ENCODE peak calls at places on chromosome 18, in four cellular contexts. X is HepG2, V is GM12878, L is K562. H is an unnamed sample.

GRCh38 chr18:11885278-11885991 is 22.7 kb downstream of the MPPE1 start:
- DNase-seq in L (no peak), X (peak), V (no peak), H (no peak)

GRCh38 chr18:36530676-36531405 is 233.3 kb downstream of the FHOD3 start:
- DNase-seq in X (no peak), V (no peak), L (no peak), H (no peak)

GRCh38 chr18:65415167-65415566 is 335.6 kb upstream of the CDH7 start:
- DNase-seq in V (no peak), L (no peak), X (no peak), H (no peak)

GRCh38 chr18:11654736-11655604 is 34.1 kb upstream of the GNAL start:
- DNase-seq in V (no peak), L (peak), X (no peak), H (peak)

GRCh38 chr18:5513947-5514346 is 29.9 kb downstream of the EPB41L3 start:
- DNase-seq in L (no peak), X (no peak), V (no peak), H (no peak)

GRCh38 chr18:5582849-5583667 is 39.3 kb upstream of the EPB41L3 start:
- DNase-seq in L (no peak), V (no peak), X (no peak), H (no peak)

GRCh38 chr18:58453167-58453804 is 175.6 kb downstream of the ALPK2 start:
- DNase-seq in L (no peak), X (no peak), V (no peak), H (no peak)

GRCh38 chr18:25832008-25832604 is 258.3 kb downstream of the SS18 start:
- DNase-seq in L (peak), V (no peak), X (peak), H (peak)

GRCh38 chr18:34543356-34543755 is 166.7 kb upstream of the DTNA start:
- DNase-seq in L (no peak), V (no peak), X (peak), H (no peak)

GRCh38 chr18:56120781-56121180 is 517.6 kb downstream of the TXNL1 start:
- DNase-seq in V (no peak), X (no peak), L (no peak), H (no peak)

GRCh38 chr18:7657937-7658336 is 90.8 kb downstream of the PTPRM start:
- DNase-seq in X (peak), L (no peak), V (no peak), H (no peak)

GRCh38 chr18:56309104-56309503 is 329.3 kb downstream of the TXNL1 start:
- DNase-seq in X (no peak), V (no peak), L (no peak), H (no peak)

GRCh38 chr18:49547701-49548100 is 14.2 kb upstream of the LIPG start:
- DNase-seq in V (no peak), X (no peak), L (no peak), H (no peak)

GRCh38 chr18:26267350-26267749 is 41.1 kb downstream of the TAF4B start:
- DNase-seq in L (no peak), V (no peak), X (no peak), H (no peak)

GRCh38 chr18:25453556-25454269 is 101.7 kb upstream of the ZNF521 start:
- DNase-seq in L (no peak), V (no peak), X (no peak), H (no peak)

GRCh38 chr18:68387246-68387645 is 327.7 kb downstream of the TMX3 start:
- DNase-seq in L (no peak), X (no peak), V (no peak), H (no peak)

GRCh38 chr18:49566217-49566616 is 4.4 kb downstream of the LIPG start:
- DNase-seq in X (no peak), L (no peak), V (no peak), H (no peak)

GRCh38 chr18:12256946-12257345 is 2.8 kb downstream of the CIDEA start:
- DNase-seq in L (no peak), X (no peak), V (no peak), H (no peak)

GRCh38 chr18:58640891-58641610 is 12.2 kb upstream of the ALPK2 start:
- DNase-seq in L (no peak), V (no peak), X (no peak), H (no peak)

GRCh38 chr18:66329716-66330115 is 274.2 kb downstream of the CDH19 start:
- DNase-seq in L (no peak), X (no peak), V (no peak), H (no peak)

GRCh38 chr18:45334188-45334587 is 281.1 kb upstream of the SLC14A2 start:
- DNase-seq in X (no peak), L (no peak), V (no peak), H (no peak)

GRCh38 chr18:2050702-2051201 is 520.6 kb downstream of the METTL4 start:
- DNase-seq in V (no peak), L (no peak), X (no peak), H (no peak)

GRCh38 chr18:49133112-49133511 is 182.3 kb upstream of the SMAD7 start:
- DNase-seq in X (no peak), L (no peak), V (no peak), H (no peak)

GRCh38 chr18:42611134-42611533 is 504.4 kb downstream of the RIT2 start:
- DNase-seq in L (no peak), X (no peak), V (no peak), H (no peak)

GRCh38 chr18:13471971-13472628 is 253.5 kb downstream of the LDLRAD4 start:
- DNase-seq in V (no peak), L (no peak), X (peak), H (no peak)

GRCh38 chr18:35510071-35511010 is 12.6 kb upstream of the INO80C start:
- DNase-seq in L (no peak), V (no peak), X (no peak), H (no peak)

GRCh38 chr18:59459352-59460059 is 100.4 kb upstream of the LMAN1 start:
- DNase-seq in L (peak), X (peak), V (no peak), H (no peak)

GRCh38 chr18:77088977-77089795 is 43.4 kb downstream of the MBP start:
- DNase-seq in X (no peak), V (no peak), L (no peak), H (peak)

GRCh38 chr18:46641917-46642316 is 15.1 kb downstream of the LOXHD1 start:
- DNase-seq in V (no peak), X (no peak), L (no peak), H (no peak)

GRCh38 chr18:70321616-70322015 is 32.8 kb downstream of the SOCS6 start:
- DNase-seq in X (peak), L (no peak), V (no peak), H (no peak)

GRCh38 chr18:22467760-22468553 is 50.2 kb upstream of the CTAGE1 start:
- DNase-seq in V (no peak), X (no peak), L (no peak), H (no peak)

GRCh38 chr18:14971461-14972185 is 223.7 kb downstream of the ANKRD30B start:
- DNase-seq in X (no peak), L (no peak), V (no peak), H (no peak)

GRCh38 chr18:37394610-37394965 is 171.0 kb downstream of the CELF4 start:
- DNase-seq in V (no peak), X (no peak), L (no peak), H (no peak)

GRCh38 chr18:13500891-13501887 is 225.2 kb downstream of the FAM210A start:
- DNase-seq in X (no peak), L (no peak), V (no peak), H (no peak)

GRCh38 chr18:39162013-39162412 is 1596.4 kb upstream of the CELF4 start:
- DNase-seq in V (no peak), X (no peak), L (no peak), H (peak)

GRCh38 chr18:55577812-55578539 is 10.0 kb downstream of the TCF4 start:
- DNase-seq in L (no peak), X (no peak), V (no peak), H (no peak)

GRCh38 chr18:32930695-32931301 is 158.0 kb upstream of the KLHL14 start:
- DNase-seq in X (peak), V (no peak), L (peak), H (no peak)
- TF ChIP-seq CTCF in X (peak), V (peak), L (peak), H (peak)

GRCh38 chr18:74420926-74421325 is 36.2 kb downstream of the DIPK1C start:
- DNase-seq in L (no peak), V (no peak), X (no peak), H (no peak)
- TF ChIP-seq CBFB in L (no peak), V (no peak), X (no peak), H (no peak)

GRCh38 chr18:50642439-50642838 is 82.6 kb downstream of the MAPK4 start:
- DNase-seq in V (no peak), X (no peak), L (no peak), H (no peak)

GRCh38 chr18:50647792-50648191 is 87.9 kb downstream of the MAPK4 start:
- DNase-seq in X (no peak), V (no peak), L (no peak), H (no peak)

GRCh38 chr18:50647237-50647636 is 87.3 kb downstream of the MAPK4 start:
- DNase-seq in V (no peak), X (no peak), L (no peak), H (no peak)

GRCh38 chr18:50644146-50644545 is 84.3 kb downstream of the MAPK4 start:
- DNase-seq in X (no peak), V (no peak), L (no peak), H (no peak)

DNA sequence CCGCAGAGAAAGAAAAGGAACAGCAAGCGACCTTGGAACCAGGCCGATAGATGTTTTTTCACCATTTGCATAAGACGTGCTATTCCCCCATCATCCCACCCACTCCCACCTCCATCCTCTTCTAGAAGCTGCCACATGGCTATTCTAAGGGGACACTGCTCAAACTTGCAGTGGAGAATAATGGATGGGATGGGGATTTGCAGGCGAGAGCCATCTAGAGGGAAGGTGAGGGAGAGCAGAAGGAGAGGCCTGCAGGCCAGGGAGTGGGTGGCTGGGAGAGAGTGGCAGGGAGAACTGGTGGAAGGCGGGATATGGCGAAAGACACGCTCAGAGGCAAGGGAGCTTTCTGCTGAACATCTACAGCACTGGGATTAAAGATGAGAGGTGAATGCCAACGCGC is 84.9 kb downstream of the MAPK4 start:
- DNase-seq in V (no peak), X (peak), L (peak), H (peak)
- TF ChIP-seq CTCF in V (peak), X (peak), L (peak), H (no peak)

DNA sequence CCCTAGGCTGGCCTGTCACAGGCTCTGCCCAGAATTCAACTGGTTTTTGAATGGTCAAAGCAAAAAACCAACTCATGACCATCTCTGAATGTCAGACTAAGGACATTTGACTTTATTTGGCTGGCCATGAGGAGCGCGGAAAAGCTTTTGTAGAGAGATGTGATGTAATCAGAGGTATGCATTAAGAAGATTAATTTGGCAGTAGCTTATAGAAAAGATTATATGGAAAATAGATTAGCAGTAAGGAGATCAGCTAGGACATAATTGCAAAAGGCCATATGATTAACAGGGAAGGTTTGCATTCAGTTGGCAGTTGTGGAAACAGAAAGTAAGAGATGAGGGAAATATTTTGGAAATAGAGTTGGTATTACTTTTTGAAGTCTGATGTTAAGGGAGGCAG is 12.3 kb upstream of the TTR start:
- DNase-seq in V (no peak), L (no peak), X (no peak), H (no peak)
- TF ChIP-seq CBFB in V (no peak), L (no peak), X (no peak), H (no peak)

GRCh38 chr18:47735041-47735440 is 195.4 kb downstream of the SMAD2 start:
- DNase-seq in V (no peak), L (no peak), X (no peak), H (no peak)
- TF ChIP-seq CTCF in V (no peak), L (no peak), X (no peak), H (no peak)

GRCh38 chr18:63506336-63506646 is 29.5 kb downstream of the SERPINB5 start:
- DNase-seq in X (no peak), V (no peak), L (no peak), H (no peak)

GRCh38 chr18:63508634-63509033 is 31.9 kb downstream of the SERPINB5 start:
- DNase-seq in V (no peak), X (no peak), L (no peak), H (no peak)

GRCh38 chr18:63511285-63511684 is 30.9 kb upstream of the SERPINB12 start:
- DNase-seq in X (peak), V (no peak), L (peak), H (peak)

GRCh38 chr18:63505566-63506335 is 29.0 kb downstream of the SERPINB5 start:
- DNase-seq in X (peak), L (peak), V (no peak), H (peak)
- TF ChIP-seq CBFB in X (no peak), L (no peak), V (no peak), H (no peak)

GRCh38 chr18:3910507-3910906 is 460.5 kb downstream of the TGIF1 start:
- DNase-seq in L (no peak), V (no peak), X (no peak), H (no peak)
- TF ChIP-seq CTCF in L (no peak), V (no peak), X (no peak), H (no peak)

DNA sequence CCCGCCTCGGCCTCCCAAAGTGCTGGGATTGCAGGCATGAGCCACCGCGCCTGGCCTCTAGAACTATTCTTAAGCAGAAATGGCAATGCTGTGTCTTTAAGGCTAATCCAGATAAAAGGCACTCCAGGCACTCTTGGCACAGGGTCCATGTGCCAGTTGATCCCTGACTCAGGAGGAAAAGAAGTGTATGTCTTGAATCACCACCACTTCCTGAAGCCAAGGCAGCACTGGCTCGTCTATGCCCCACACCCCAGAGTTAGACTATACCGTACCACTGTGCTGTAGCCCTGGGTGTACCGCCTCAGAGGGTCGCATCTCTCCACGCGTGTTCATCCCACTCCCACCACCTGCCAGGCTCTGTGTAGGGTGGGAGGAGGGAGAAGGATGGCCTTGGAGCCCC is 9.0 kb downstream of the TNFRSF11A start:
- DNase-seq in L (no peak), V (no peak), X (no peak), H (no peak)
- TF ChIP-seq CBFB in L (no peak), V (no peak), X (no peak), H (no peak)